ENCODE peak calls at places on chromosomes 5 and 9, in nine cellular contexts. V is endothelial cell, P is cardiac muscle cell, J is K562, F is epithelial cell of esophagus, B is OCI-LY7, A is stomach, O is GM23338, Q is heart left ventricle. K is an unnamed sample.

GRCh38 chr5:77843570-77844407 is 67.7 kb upstream of the TBCA start:
- DNase-seq in B (no peak), P (peak; percentile 47), Q (no peak), A (no peak), O (peak; percentile 75), F (no peak), V (no peak), J (no peak), K (no peak)

GRCh38 chr9:91066856-91067255 is 265.2 kb downstream of the SYK start:
- DNase-seq in O (no peak), V (no peak), A (no peak), B (no peak), F (no peak), Q (no peak), P (no peak), J (no peak), K (no peak)

GRCh38 chr5:45642370-45642769 is 53.8 kb downstream of the HCN1 start:
- DNase-seq in V (no peak), F (no peak), B (no peak), Q (no peak), O (no peak), A (no peak), P (no peak), J (no peak), K (no peak)

GRCh38 chr5:151683444-151683843 is 3.3 kb downstream of the SPARC start:
- DNase-seq in F (no peak), V (no peak), B (no peak), J (no peak), A (no peak), Q (no peak), O (no peak), P (no peak), K (no peak)

GRCh38 chr9:128558431-128559310 is 6.3 kb downstream of the SPTAN1 start:
- DNase-seq in F (peak; percentile 81), P (peak; percentile 93), O (peak; percentile 28), V (peak; percentile 66), J (peak; percentile 93), A (peak; percentile 87), Q (peak; percentile 83), B (peak; percentile 53), K (peak; percentile 87)

GRCh38 chr5:139711067-139711851 is 63.1 kb downstream of the CXXC5 start:
- DNase-seq in P (peak; percentile 52), F (peak; percentile 34), B (peak; percentile 78), Q (no peak), A (no peak), V (peak; percentile 57), J (peak; percentile 87), O (peak; percentile 81), K (peak; percentile 61)

GRCh38 chr5:68315679-68316271 is 100.2 kb downstream of the PIK3R1 start:
- DNase-seq in Q (no peak), F (peak; percentile 61), A (no peak), O (no peak), P (no peak), V (no peak), B (no peak), J (no peak), K (no peak)

GRCh38 chr9:5416962-5417361 is 20.8 kb downstream of the PLGRKT start:
- DNase-seq in J (no peak), V (no peak), O (peak; percentile 40), A (no peak), B (no peak), P (no peak), F (no peak), Q (no peak), K (no peak)

GRCh38 chr9:33791117-33791516 is 4.2 kb upstream of the PRSS3 start:
- DNase-seq in Q (no peak), F (peak; percentile 84), V (no peak), B (no peak), O (no peak), P (peak; percentile 44), J (no peak), A (no peak), K (no peak)

GRCh38 chr5:9497347-9497746 is 48.5 kb downstream of the SEMA5A start:
- DNase-seq in V (no peak), P (no peak), J (no peak), Q (no peak), B (no peak), O (no peak), A (no peak), F (no peak), K (no peak)

GRCh38 chr5:9500244-9500643 is 45.6 kb downstream of the SEMA5A start:
- DNase-seq in A (no peak), B (no peak), O (no peak), V (no peak), F (no peak), J (no peak), P (no peak), Q (no peak), K (no peak)

GRCh38 chr5:9496801-9497200 is 49.1 kb downstream of the SEMA5A start:
- DNase-seq in V (no peak), A (no peak), O (no peak), J (no peak), F (no peak), B (no peak), Q (no peak), P (no peak), K (no peak)

GRCh38 chr5:9499498-9499876 is 46.4 kb downstream of the SEMA5A start:
- DNase-seq in J (no peak), O (no peak), P (no peak), A (no peak), F (no peak), Q (no peak), B (no peak), V (no peak), K (no peak)

GRCh38 chr5:9498541-9499497 is 47.1 kb downstream of the SEMA5A start:
- DNase-seq in P (peak; percentile 32), B (peak; percentile 1), V (peak; percentile 41), A (no peak), O (peak; percentile 82), J (peak; percentile 38), Q (no peak), F (peak; percentile 67), K (peak; percentile 33)
- TF ChIP-seq CTCF in P (peak; percentile 37), B (peak; percentile 60), V (peak; percentile 43), A (no peak), O (peak; percentile 72), J (peak; percentile 43), Q (no peak), F (peak; percentile 81), K (peak; percentile 54)

GRCh38 chr9:1619915-1620705 is 395.0 kb upstream of the SMARCA2 start:
- DNase-seq in J (no peak), P (peak; percentile 18), V (no peak), Q (no peak), B (no peak), F (peak; percentile 67), O (peak; percentile 51), A (no peak), K (peak; percentile 5)
- TF ChIP-seq CTCF in J (no peak), P (peak; percentile 16), V (peak; percentile 18), Q (no peak), B (peak; percentile 42), F (peak; percentile 67), O (peak; percentile 56), A (no peak), K (peak; percentile 50)

DNA sequence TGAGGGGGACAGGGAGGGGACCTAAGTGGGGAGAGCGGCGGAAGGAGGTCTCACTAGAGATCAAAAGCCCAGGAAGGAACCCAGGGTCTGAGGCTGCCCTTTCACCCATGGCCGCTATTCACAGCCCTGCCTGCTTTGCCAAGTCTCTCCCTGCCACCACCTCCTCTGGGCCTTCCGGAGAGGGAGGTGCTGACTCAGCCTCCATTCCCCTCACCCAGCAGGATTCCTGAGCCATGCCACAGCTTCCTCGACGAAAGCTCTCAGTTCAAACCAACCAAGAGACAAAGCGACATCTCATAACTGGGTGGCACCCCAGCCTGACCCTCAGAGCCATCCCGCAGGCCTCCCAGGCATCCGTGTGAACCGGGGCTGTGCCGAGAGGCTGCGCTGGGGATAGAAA is 36.7 kb downstream of the PAX5 start:
- DNase-seq in Q (no peak), F (peak; percentile 77), V (no peak), B (no peak), J (no peak), A (no peak), P (peak; percentile 23), O (no peak), K (peak; percentile 63)
- TF ChIP-seq CTCF in Q (no peak), F (no peak), V (no peak), B (no peak), J (no peak), A (no peak), P (no peak), O (no peak), K (no peak)

GRCh38 chr5:73996181-73996770 is 370.3 kb downstream of the ARHGEF28 start:
- DNase-seq in P (no peak), O (no peak), V (no peak), B (no peak), J (no peak), Q (no peak), F (no peak), A (no peak), K (no peak)

GRCh38 chr5:73997936-73998335 is 371.9 kb downstream of the ARHGEF28 start:
- DNase-seq in P (no peak), J (no peak), O (no peak), Q (no peak), F (peak; percentile 47), A (no peak), V (no peak), B (no peak), K (peak; percentile 16)

GRCh38 chr5:73999306-73999705 is 373.3 kb downstream of the ARHGEF28 start:
- DNase-seq in B (no peak), J (no peak), Q (no peak), V (no peak), F (no peak), O (no peak), A (no peak), P (no peak), K (no peak)

GRCh38 chr5:73998496-73998895 is 372.5 kb downstream of the ARHGEF28 start:
- DNase-seq in F (peak; percentile 61), J (no peak), V (no peak), P (peak; percentile 34), O (no peak), B (no peak), Q (no peak), A (no peak), K (no peak)

DNA sequence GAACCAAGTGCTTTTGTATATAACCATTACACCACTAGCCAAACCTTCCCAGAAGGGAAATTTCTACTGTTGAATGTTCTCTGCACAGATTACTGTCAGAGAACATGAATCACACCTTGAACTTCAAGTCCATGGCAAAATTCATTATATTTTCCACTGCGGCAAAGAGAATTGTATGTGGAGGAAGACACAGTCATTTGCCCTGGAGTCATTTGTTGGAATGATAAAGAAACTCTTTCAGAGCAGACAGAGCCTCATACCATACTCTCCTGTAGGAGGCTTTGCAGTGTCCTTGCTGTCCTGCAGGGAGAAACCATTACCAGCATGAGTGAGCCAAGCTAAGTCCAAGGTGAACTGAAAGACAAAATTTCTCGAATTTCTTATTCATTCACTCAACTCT is 369.0 kb downstream of the ARHGEF28 start:
- DNase-seq in Q (no peak), P (no peak), F (peak; percentile 97), A (no peak), J (no peak), B (no peak), O (peak; percentile 32), V (no peak), K (peak; percentile 71)
- TF ChIP-seq CTCF in Q (no peak), P (no peak), F (peak; percentile 53), A (no peak), J (no peak), B (no peak), O (no peak), V (no peak), K (no peak)

K was measured in RWPE1.